ENCODE peak calls at places on chromosomes 16 and 17, in nine cellular contexts. L, Y, I, R, J, Q, O, M and D are unnamed samples.

GRCh38 chr17:65092262-65092661 is 35.7 kb upstream of the GNA13 start:
- DNase-seq in L (no peak), Y (no peak), I (peak; percentile 79), R (peak; percentile 55), J (no peak), Q (no peak), O (peak; percentile 55), M (no peak), D (no peak)

GRCh38 chr17:62668091-62668804 is 40.8 kb downstream of the MRC2 start:
- DNase-seq in L (no peak), Y (peak; percentile 37), I (peak; percentile 52), R (peak; percentile 96), J (no peak), Q (no peak), O (no peak), M (no peak), D (no peak)

GRCh38 chr16:4753227-4753626 is 13.7 kb downstream of the ZNF500 start:
- DNase-seq in L (no peak), Y (no peak), I (no peak), R (no peak), J (no peak), Q (no peak), O (no peak), M (no peak), D (no peak)

GRCh38 chr16:54847207-54847606 is 83.5 kb upstream of the IRX5 start:
- DNase-seq in L (no peak), Y (peak; percentile 64), I (no peak), R (peak; percentile 100), J (no peak), Q (no peak), O (no peak), M (no peak), D (no peak)

GRCh38 chr17:237406-237955 is 56.0 kb upstream of the DOC2B start:
- DNase-seq in L (no peak), Y (no peak), I (no peak), R (no peak), J (no peak), Q (no peak), O (no peak), M (no peak), D (no peak)

GRCh38 chr16:77288222-77288621 is 89.0 kb downstream of the SYCE1L start:
- DNase-seq in L (no peak), Y (no peak), I (peak; percentile 41), R (peak; percentile 96), J (no peak), Q (no peak), O (no peak), M (no peak), D (no peak)

GRCh38 chr17:80191192-80191591 is 21.4 kb downstream of the CARD14 start:
- DNase-seq in L (no peak), Y (no peak), I (no peak), R (no peak), J (no peak), Q (no peak), O (no peak), M (no peak), D (no peak)

GRCh38 chr16:85549766-85550421 is 63.2 kb upstream of the GSE1 start:
- DNase-seq in L (no peak), Y (no peak), I (no peak), R (no peak), J (no peak), Q (no peak), O (no peak), M (no peak), D (no peak)

GRCh38 chr16:68490358-68490757 is 42.0 kb upstream of the SMPD3 start:
- DNase-seq in L (no peak), Y (no peak), I (no peak), R (no peak), J (no peak), Q (no peak), O (no peak), M (no peak), D (no peak)

GRCh38 chr17:82787081-82787848 is 35.4 kb downstream of the TBCD start:
- DNase-seq in L (no peak), Y (peak; percentile 69), I (no peak), R (peak; percentile 93), J (peak; percentile 16), Q (no peak), O (no peak), M (peak; percentile 97), D (no peak)

GRCh38 chr17:73231363-73231762 is 30.3 kb downstream of the CPSF4L start:
- DNase-seq in L (no peak), Y (no peak), I (peak; percentile 11), R (no peak), J (no peak), Q (no peak), O (peak; percentile 43), M (peak; percentile 30), D (peak; percentile 33)

GRCh38 chr17:81701288-81702071 is 1.7 kb upstream of the MRPL12 start:
- DNase-seq in L (no peak), Y (no peak), I (no peak), R (no peak), J (no peak), Q (peak; percentile 30), O (no peak), M (peak; percentile 65), D (no peak)
- TF ChIP-seq CTCF in L (no peak), Y (no peak), I (no peak), R (no peak), J (no peak), Q (no peak), O (no peak), M (peak; percentile 58), D (no peak)

DNA sequence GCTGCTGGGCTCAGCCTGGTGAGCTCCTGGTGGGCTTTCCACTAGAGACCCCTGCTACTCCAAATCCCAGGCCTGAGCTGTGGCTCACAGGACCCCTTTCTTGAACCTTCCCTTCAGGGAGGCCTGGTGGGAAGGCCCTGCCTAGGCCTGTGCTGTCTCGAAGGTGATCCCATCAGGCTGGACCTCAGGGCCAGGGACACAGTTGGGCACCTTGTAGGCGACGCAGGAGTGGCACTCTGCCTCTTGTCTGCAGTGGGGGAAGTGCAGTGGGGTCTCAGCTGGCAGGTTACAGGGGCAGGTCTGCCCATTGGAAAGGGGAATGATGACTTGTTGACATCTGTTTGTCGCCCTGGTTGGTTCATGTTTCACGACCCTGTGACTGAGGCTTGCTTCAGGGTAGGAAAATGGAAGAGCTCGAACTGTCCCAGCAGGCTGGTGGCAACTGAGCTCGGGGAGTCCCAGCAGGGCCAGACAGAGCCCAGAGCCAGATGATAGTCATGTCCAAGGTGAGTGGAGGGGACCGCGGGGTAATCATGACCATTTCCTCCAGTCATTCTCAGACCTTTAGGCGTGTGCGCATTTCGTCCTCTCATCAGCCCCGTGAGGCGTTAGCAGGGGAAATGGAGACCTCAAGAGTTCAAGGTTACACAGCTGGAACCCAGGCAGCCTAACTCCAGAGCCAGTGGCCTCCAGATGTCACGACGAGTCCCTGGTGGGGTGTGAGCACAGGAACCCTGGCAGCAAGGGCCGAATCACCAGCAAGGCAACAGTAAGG is 11.3 kb downstream of the CMIP start:
- DNase-seq in L (no peak), Y (no peak), I (no peak), R (no peak), J (no peak), Q (no peak), O (no peak), M (no peak), D (no peak)
- TF ChIP-seq CTCF in L (no peak), Y (no peak), I (no peak), R (no peak), J (no peak), Q (no peak), O (no peak), M (no peak), D (no peak)

GRCh38 chr16:53695070-53695469 is 8.6 kb downstream of the RPGRIP1L start:
- DNase-seq in L (no peak), Y (no peak), I (peak; percentile 91), R (peak; percentile 48), J (no peak), Q (no peak), O (no peak), M (no peak), D (no peak)

GRCh38 chr16:53689636-53690035 is 14.0 kb downstream of the RPGRIP1L start:
- DNase-seq in L (no peak), Y (no peak), I (peak; percentile 14), R (peak; percentile 70), J (no peak), Q (no peak), O (no peak), M (no peak), D (no peak)

DNA sequence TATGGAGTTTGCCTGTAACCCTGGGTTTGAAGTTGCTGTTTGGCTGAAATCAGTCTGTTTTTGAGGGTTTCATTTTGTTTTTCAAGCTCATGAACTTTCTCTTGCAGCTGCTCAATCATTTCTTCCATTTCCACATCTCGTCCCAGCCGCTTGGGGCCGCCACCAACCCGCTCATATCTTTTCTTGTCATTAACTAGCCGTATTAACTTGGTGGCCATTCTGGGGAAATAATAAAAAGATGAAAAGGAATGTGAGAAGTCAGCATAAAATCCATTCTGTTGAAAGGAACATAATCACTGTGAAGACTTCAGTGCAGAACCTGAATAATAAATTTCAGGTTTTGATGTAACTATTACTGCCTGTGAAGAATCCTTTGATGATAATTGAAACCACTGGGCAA is 11.5 kb downstream of the RPGRIP1L start:
- DNase-seq in L (no peak), Y (no peak), I (no peak), R (no peak), J (no peak), Q (no peak), O (no peak), M (no peak), D (peak; percentile 57)
- TF ChIP-seq CTCF in L (peak; percentile 53), Y (no peak), I (no peak), R (peak; percentile 7), J (no peak), Q (no peak), O (peak; percentile 74), M (no peak), D (peak; percentile 23)

GRCh38 chr17:41959336-41960095 is 7.1 kb upstream of the CNP start:
- DNase-seq in L (peak; percentile 43), Y (no peak), I (peak; percentile 54), R (peak; percentile 39), J (peak; percentile 66), Q (no peak), O (peak; percentile 76), M (peak; percentile 61), D (peak; percentile 63)
- TF ChIP-seq CTCF in L (peak; percentile 53), Y (peak; percentile 24), I (peak; percentile 70), R (peak; percentile 43), J (peak; percentile 49), Q (no peak), O (peak; percentile 84), M (peak; percentile 76), D (peak; percentile 46)